ENCODE peak calls at places on chromosomes 2 and 18, in six cellular contexts. P is HCT116, N is stomach, D is esophagus squamous epithelium, X is fibroblast of mammary gland, J is K562. R is an unnamed sample.

GRCh38 chr2:149561309-149561926 is 26.2 kb downstream of the MMADHC start:
- DNase-seq in J (peak; percentile 30), N (no peak), P (no peak), D (no peak), X (peak; percentile 40), R (peak; percentile 47)

GRCh38 chr2:1818404-1818803 is 74.1 kb upstream of the PXDN start:
- DNase-seq in D (no peak), J (no peak), P (no peak), N (no peak), X (no peak), R (no peak)

GRCh38 chr2:98269274-98269673 is 77.0 kb upstream of the CNGA3 start:
- DNase-seq in D (no peak), J (peak; percentile 29), P (peak; percentile 64), X (peak; percentile 62), N (no peak), R (peak; percentile 70)

GRCh38 chr2:177038772-177039484 is 173.7 kb upstream of the HNRNPA3 start:
- DNase-seq in D (no peak), N (no peak), P (no peak), X (peak; percentile 57), J (no peak), R (no peak)

GRCh38 chr2:128287780-128288735 is 30.6 kb downstream of the HS6ST1 start:
- DNase-seq in X (no peak), P (no peak), D (no peak), J (no peak), N (no peak), R (no peak)

GRCh38 chr2:88188741-88189140 is 18.6 kb downstream of the THNSL2 start:
- DNase-seq in J (no peak), N (no peak), P (no peak), D (no peak), X (peak; percentile 69), R (peak; percentile 14)

GRCh38 chr2:134310450-134311079 is 56.7 kb downstream of the MGAT5 start:
- DNase-seq in N (peak; percentile 75), D (no peak), P (no peak), X (peak; percentile 4), J (no peak), R (no peak)

GRCh38 chr2:11155326-11156059 is at the start of gene SLC66A3:
- DNase-seq in P (peak; percentile 59), D (no peak), N (no peak), J (no peak), X (peak; percentile 81), R (peak; percentile 90)

GRCh38 chr2:213065583-213066444 is 85.6 kb downstream of the IKZF2 start:
- DNase-seq in J (no peak), X (peak; percentile 53), D (no peak), N (peak; percentile 26), P (no peak), R (peak; percentile 70)

GRCh38 chr18:12307251-12307736 is 747 bp upstream of the TUBB6 start:
- DNase-seq in J (no peak), X (peak; percentile 77), N (no peak), D (no peak), P (no peak), R (peak; percentile 78)

GRCh38 chr2:174878537-174879147 is 114.4 kb upstream of the CHRNA1 start:
- DNase-seq in P (no peak), J (no peak), D (no peak), N (no peak), X (peak; percentile 57), R (peak; percentile 30)

GRCh38 chr2:233814063-233814435 is 35.9 kb downstream of the MROH2A start:
- DNase-seq in X (peak; percentile 20), N (no peak), D (no peak), P (peak; percentile 24), J (peak; percentile 53), R (no peak)

GRCh38 chr2:240509667-240510512 is 47.9 kb downstream of the ANKMY1 start:
- DNase-seq in N (no peak), X (no peak), P (no peak), J (no peak), D (no peak), R (peak; percentile 10)

GRCh38 chr2:17805717-17806354 is 10.4 kb upstream of the MSGN1 start:
- DNase-seq in X (no peak), N (no peak), D (no peak), J (no peak), P (no peak), R (no peak)

GRCh38 chr2:172931923-172932520 is 143.6 kb upstream of the MAP3K20 start:
- DNase-seq in J (peak; percentile 41), N (peak; percentile 66), P (peak; percentile 52), X (peak; percentile 77), D (no peak), R (peak; percentile 88)

GRCh38 chr18:3585656-3586509 is 135.9 kb downstream of the TGIF1 start:
- DNase-seq in X (peak; percentile 89), N (peak; percentile 88), P (peak; percentile 91), D (peak; percentile 10), J (peak; percentile 93), R (peak; percentile 90)

GRCh38 chr2:195608768-195609454 is 48.1 kb upstream of the SLC39A10 start:
- DNase-seq in J (no peak), P (no peak), N (no peak), X (no peak), D (no peak), R (no peak)

GRCh38 chr2:27303093-27304025 is 4.9 kb downstream of the UCN start:
- DNase-seq in N (peak; percentile 43), X (peak; percentile 83), D (no peak), P (peak; percentile 70), J (peak; percentile 80), R (peak; percentile 80)

GRCh38 chr2:204018717-204019116 is 82.2 kb downstream of the ICOS start:
- DNase-seq in J (no peak), D (no peak), N (no peak), P (no peak), X (no peak), R (no peak)

GRCh38 chr2:136765256-136765735 is at the start of gene THSD7B:
- DNase-seq in J (no peak), P (no peak), N (no peak), D (no peak), X (no peak), R (no peak)
- H3K4me3 ChIP-seq in J (no peak within 1 kb of the TSS), P (no peak within 1 kb of the TSS), N (peak within 1 kb of the TSS; percentile 48), D (peak within 1 kb of the TSS; percentile 38), X (no peak within 1 kb of the TSS), R (no peak within 1 kb of the TSS)

GRCh38 chr2:196759378-196759706 is 40.1 kb downstream of the GTF3C3 start:
- DNase-seq in N (no peak), D (no peak), J (no peak), X (peak; percentile 31), P (no peak), R (peak; percentile 52)

GRCh38 chr2:196758474-196759377 is 40.8 kb downstream of the GTF3C3 start:
- DNase-seq in D (no peak), J (no peak), P (no peak), N (no peak), X (peak; percentile 42), R (peak; percentile 61)
- TF ChIP-seq CTCF in D (peak; percentile 28), J (no peak), P (no peak), N (no peak), X (peak; percentile 48), R (peak; percentile 38)

GRCh38 chr2:237180225-237180624 is 94.5 kb downstream of the COPS8 start:
- DNase-seq in D (no peak), J (no peak), X (peak; percentile 39), N (no peak), P (no peak), R (peak; percentile 59)

GRCh38 chr2:237182422-237183123 is 96.9 kb downstream of the COPS8 start:
- DNase-seq in X (peak; percentile 92), P (no peak), J (no peak), D (no peak), N (no peak), R (no peak)

GRCh38 chr2:237179161-237179560 is 93.5 kb downstream of the COPS8 start:
- DNase-seq in X (peak; percentile 79), J (no peak), D (no peak), N (no peak), P (no peak), R (no peak)

GRCh38 chr2:237181844-237182243 is 96.2 kb downstream of the COPS8 start:
- DNase-seq in X (peak; percentile 100), D (no peak), P (peak; percentile 26), J (no peak), N (no peak), R (peak; percentile 93)

DNA sequence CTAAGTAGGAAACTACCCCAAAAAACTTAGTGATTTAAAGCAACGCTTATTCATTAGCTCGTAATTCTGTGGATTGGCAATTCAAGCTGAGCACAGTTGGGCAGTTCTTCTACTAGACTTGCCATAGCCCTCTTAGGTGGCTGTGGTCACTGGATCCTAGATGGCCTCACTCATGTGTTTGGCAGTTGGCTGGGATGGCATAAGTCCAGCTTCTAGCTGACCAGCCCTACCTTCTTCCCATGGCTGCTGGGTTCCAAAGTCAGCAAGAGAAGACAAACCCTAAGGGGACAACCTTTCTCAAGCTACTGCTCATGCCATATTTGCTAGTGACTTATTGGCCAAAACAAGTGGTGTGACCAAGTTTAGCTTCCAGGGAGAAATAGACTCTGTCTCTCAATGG is 95.3 kb downstream of the COPS8 start:
- DNase-seq in X (peak; percentile 80), N (no peak), P (no peak), D (no peak), J (no peak), R (no peak)
- H3K4me3 ChIP-seq in X (no peak overlapping the region), N (no peak overlapping the region), P (no peak overlapping the region), D (no peak overlapping the region), J (no peak overlapping the region), R (no peak overlapping the region)

GRCh38 chr18:76873311-76873710 is 51.0 kb downstream of the ZNF236 start:
- DNase-seq in D (no peak), J (no peak), P (no peak), X (no peak), N (no peak), R (no peak)

GRCh38 chr18:76878426-76878825 is 56.1 kb downstream of the ZNF236 start:
- DNase-seq in X (no peak), J (no peak), N (no peak), P (no peak), D (no peak), R (no peak)

GRCh38 chr18:76874643-76875389 is 52.5 kb downstream of the ZNF236 start:
- DNase-seq in X (no peak), D (no peak), N (no peak), P (peak; percentile 16), J (no peak), R (no peak)

GRCh38 chr18:76873713-76874112 is 51.4 kb downstream of the ZNF236 start:
- DNase-seq in D (no peak), N (no peak), P (no peak), J (no peak), X (no peak), R (no peak)

DNA sequence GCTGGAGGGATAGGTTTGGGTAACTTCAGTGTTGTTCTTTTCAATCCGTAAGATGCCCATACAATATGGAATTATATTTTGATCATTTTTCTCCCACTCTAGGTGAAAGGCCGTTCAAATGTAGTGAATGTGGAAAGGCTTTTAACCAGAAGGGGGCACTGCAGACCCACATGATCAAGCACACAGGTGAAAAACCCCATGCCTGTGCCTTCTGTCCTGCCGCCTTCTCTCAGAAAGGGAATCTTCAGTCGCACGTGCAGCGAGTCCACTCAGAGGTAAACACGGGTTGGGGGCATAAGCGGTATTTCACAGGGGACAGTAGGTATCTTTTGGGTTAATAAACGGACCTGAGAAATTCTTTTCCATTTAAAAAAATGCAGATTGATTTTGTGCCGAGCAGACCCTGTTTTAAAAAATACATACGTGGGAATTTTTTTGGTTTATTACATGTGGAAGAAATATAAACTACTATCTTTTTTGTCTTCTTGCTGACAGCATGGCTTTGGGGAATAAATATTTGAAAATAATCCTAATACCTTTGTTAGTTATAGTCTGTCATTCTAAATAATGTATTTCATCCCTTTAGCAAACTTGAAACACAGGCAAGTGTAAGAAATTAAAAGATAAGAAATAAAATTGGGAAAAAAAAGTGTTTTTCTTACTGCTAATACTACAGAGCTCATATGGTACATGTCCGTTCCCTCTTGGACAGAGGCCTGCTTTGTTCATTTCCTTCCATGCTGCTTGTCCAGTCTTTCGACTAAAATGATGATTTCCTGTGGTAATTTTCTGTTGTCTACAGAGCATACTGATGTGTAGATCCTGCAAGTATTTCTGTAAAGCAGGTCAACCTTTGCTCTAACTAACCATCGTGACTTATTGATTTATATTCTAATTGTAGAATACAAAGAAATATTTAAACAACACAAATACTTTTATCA is 53.3 kb downstream of the ZNF236 start:
- DNase-seq in J (peak; percentile 24), D (no peak), N (peak; percentile 57), X (peak; percentile 54), P (peak; percentile 28), R (peak; percentile 55)
- TF ChIP-seq CTCF in J (peak; percentile 57), D (peak; percentile 36), N (peak; percentile 61), X (peak; percentile 66), P (peak; percentile 48), R (peak; percentile 68)